ENCODE peak calls at places on chromosome 6, in six cellular contexts. Q is left ventricle myocardium inferior; P is non-pigmented ciliary epithelial cell; B is tibial nerve; M is stimulated activated CD8-positive, alpha-beta memory T cell treated with anti-CD3 and anti-CD28 coated beads, Interleukin-2, amount 100 ng/mL, for 1 hour; O is T-cell. G is an unnamed sample.

GRCh38 chr6:140320081-140320798 is 945.8 kb upstream of the CITED2 start:
- DNase-seq in Q (no peak), P (no peak), B (no peak), M (no peak), O (no peak), G (no peak)

GRCh38 chr6:79649016-79649415 is 17.9 kb downstream of the SH3BGRL2 start:
- DNase-seq in Q (no peak), P (no peak), B (no peak), M (no peak), O (no peak), G (no peak)

GRCh38 chr6:166656269-166657206 is 29.5 kb upstream of the RPS6KA2 start:
- DNase-seq in Q (no peak), P (no peak), B (no peak), M (no peak), O (no peak), G (peak)

GRCh38 chr6:52304917-52305316 is 20.4 kb upstream of the MCM3 start:
- DNase-seq in Q (no peak), P (no peak), B (no peak), M (no peak), O (no peak), G (no peak)

GRCh38 chr6:47353822-47354221 is 44.1 kb upstream of the TNFRSF21 start:
- DNase-seq in Q (no peak), P (no peak), B (no peak), M (no peak), O (no peak), G (no peak)

GRCh38 chr6:87909849-87910248 is 137.8 kb upstream of the SPACA1 start:
- DNase-seq in Q (no peak), P (peak), B (no peak), M (no peak), O (no peak), G (no peak)

GRCh38 chr6:26613717-26614683 is 17.2 kb downstream of the ABT1 start:
- DNase-seq in Q (no peak), P (no peak), B (no peak), M (no peak), O (no peak), G (no peak)

GRCh38 chr6:132907915-132908314 is 93.5 kb downstream of the RPS12 start:
- DNase-seq in Q (no peak), P (peak), B (no peak), M (no peak), O (no peak), G (no peak)

GRCh38 chr6:1463751-1464397 is 74.5 kb downstream of the FOXF2 start:
- DNase-seq in Q (no peak), P (no peak), B (no peak), M (no peak), O (no peak), G (no peak)

GRCh38 chr6:37535701-37536461 is 36.2 kb upstream of the CCDC167 start:
- DNase-seq in Q (no peak), P (no peak), B (no peak), M (no peak), O (no peak), G (no peak)

GRCh38 chr6:12327391-12327790 is 37.2 kb downstream of the EDN1 start:
- DNase-seq in Q (no peak), P (no peak), B (no peak), M (no peak), O (no peak), G (no peak)

GRCh38 chr6:105835373-105835772 is 250.8 kb upstream of the PRDM1 start:
- DNase-seq in Q (no peak), P (no peak), B (no peak), M (no peak), O (no peak), G (no peak)

GRCh38 chr6:105397987-105398386 is 4.9 kb downstream of the PREP start:
- DNase-seq in Q (no peak), P (no peak), B (no peak), M (no peak), O (no peak), G (no peak)

GRCh38 chr6:51459958-51460357 is 627.5 kb downstream of the PKHD1 start:
- DNase-seq in Q (no peak), P (no peak), B (no peak), M (no peak), O (no peak), G (no peak)

GRCh38 chr6:35624341-35625070 is 64.2 kb downstream of the FKBP5 start:
- DNase-seq in Q (no peak), P (no peak), B (no peak), M (no peak), O (no peak), G (no peak)

GRCh38 chr6:27672113-27672799 is 199.4 kb upstream of the ZNF184 start:
- DNase-seq in Q (no peak), P (peak), B (no peak), M (no peak), O (no peak), G (no peak)

GRCh38 chr6:128370072-128370471 is 150.3 kb downstream of the PTPRK start:
- DNase-seq in Q (no peak), P (peak), B (no peak), M (no peak), O (no peak), G (no peak)

GRCh38 chr6:10180138-10181074 is 234.5 kb downstream of the TFAP2A start:
- DNase-seq in Q (no peak), P (no peak), B (no peak), M (no peak), O (no peak), G (no peak)

GRCh38 chr6:64815718-64816117 is 891.3 kb downstream of the EYS start:
- DNase-seq in Q (no peak), P (no peak), B (no peak), M (no peak), O (no peak), G (no peak)

GRCh38 chr6:40393641-40394040 is 193.5 kb downstream of the LRFN2 start:
- DNase-seq in Q (no peak), P (no peak), B (no peak), M (no peak), O (no peak), G (no peak)

GRCh38 chr6:148972481-148972880 is 225.7 kb downstream of the UST start:
- DNase-seq in Q (no peak), P (no peak), B (no peak), M (no peak), O (peak), G (peak)

GRCh38 chr6:25608562-25609174 is 43.3 kb upstream of the SCGN start:
- DNase-seq in Q (no peak), P (no peak), B (no peak), M (no peak), O (no peak), G (no peak)

G was measured in left lung.